ENCODE peak calls at places on chromosomes 1 and 21, in four cellular contexts. Q is Caco-2, S is GM12878, U is psoas muscle. N is an unnamed sample. For H3K4me1, the result is how much of the 10 kb centered on the place peaks cover.

GRCh38 chr1:9292361-9293240 is at the start of gene SPSB1:
- DNase-seq in U (peak), S (no peak), Q (peak), N (peak)

GRCh38 chr1:6275826-6276764 is 15.2 kb upstream of the GPR153 start:
- DNase-seq in Q (no peak), U (peak), S (no peak), N (no peak)

GRCh38 chr1:2933431-2934172 is 87.7 kb upstream of the ACTRT2 start:
- DNase-seq in S (no peak), U (peak), Q (no peak), N (no peak)

GRCh38 chr21:37574316-37574715 is 207.7 kb downstream of the DYRK1A start:
- DNase-seq in U (no peak), S (no peak), Q (no peak), N (no peak)

GRCh38 chr1:71809085-71809484 is 473.3 kb downstream of the NEGR1 start:
- DNase-seq in S (no peak), U (no peak), Q (no peak), N (no peak)

GRCh38 chr1:94658221-94658620 is 116.7 kb upstream of the F3 start:
- DNase-seq in U (no peak), S (no peak), Q (peak), N (no peak)

GRCh38 chr1:65309317-65310077 is at the start of gene DNAJC6:
- DNase-seq in U (peak), Q (peak), S (no peak), N (peak)

GRCh38 chr1:44390277-44390676 is 14.8 kb upstream of the RNF220 start:
- DNase-seq in S (no peak), Q (no peak), U (no peak), N (peak)

GRCh38 chr1:159493354-159493753 is 42.5 kb downstream of the OR10J5 start:
- DNase-seq in S (no peak), Q (no peak), U (no peak), N (no peak)

GRCh38 chr1:201506092-201506491 is 831 bp downstream of the CSRP1 start:
- DNase-seq in U (no peak), S (no peak), Q (no peak), N (no peak)

GRCh38 chr1:17239420-17239819 is 9.5 kb upstream of the PADI3 start:
- DNase-seq in S (peak), U (peak), Q (peak), N (no peak)

GRCh38 chr21:31479714-31480113 is 135.7 kb upstream of the TIAM1 start:
- DNase-seq in U (no peak), S (no peak), Q (no peak), N (no peak)

GRCh38 chr1:12636098-12636950 is 7.6 kb upstream of the AADACL4 start:
- DNase-seq in S (no peak), Q (peak), U (peak), N (no peak)

GRCh38 chr1:21324368-21325137 is 34.3 kb upstream of the ECE1 start:
- DNase-seq in S (peak), U (peak), Q (no peak), N (peak)

GRCh38 chr1:150362721-150363425 is 1.1 kb upstream of the RPRD2 start:
- DNase-seq in Q (no peak), U (no peak), S (no peak), N (no peak)

GRCh38 chr1:199273837-199274379 is 635.1 kb downstream of the PTPRC start:
- DNase-seq in Q (no peak), S (peak), U (no peak), N (peak)

GRCh38 chr1:3706651-3707297 is 45.5 kb upstream of the CCDC27 start:
- DNase-seq in S (no peak), Q (no peak), U (no peak), N (no peak)

GRCh38 chr1:163876546-163876945 is 554.8 kb downstream of the NUF2 start:
- DNase-seq in S (no peak), Q (no peak), U (no peak), N (no peak)

GRCh38 chr1:65674522-65674921 is 118.2 kb upstream of the PDE4B start:
- DNase-seq in Q (no peak), S (no peak), U (no peak), N (no peak)

GRCh38 chr1:26597629-26598039 is 68.1 kb downstream of the RPS6KA1 start:
- DNase-seq in Q (no peak), U (no peak), S (no peak), N (peak)

GRCh38 chr1:116393015-116393414 is 20.0 kb downstream of the ATP1A1 start:
- DNase-seq in Q (no peak), U (no peak), S (no peak), N (no peak)

GRCh38 chr1:81670286-81670685 is 130.4 kb upstream of the ADGRL2 start:
- DNase-seq in U (no peak), S (no peak), Q (no peak), N (peak)

GRCh38 chr1:51768971-51769601 is 109.4 kb downstream of the NRDC start:
- DNase-seq in S (no peak), U (no peak), Q (no peak), N (peak)

GRCh38 chr1:36115200-36115669 is 9.8 kb downstream of the COL8A2 start:
- DNase-seq in S (no peak), U (no peak), Q (no peak), N (peak)

GRCh38 chr1:242139437-242139836 is 140.5 kb upstream of the MAP1LC3C start:
- DNase-seq in S (peak), Q (no peak), U (no peak), N (no peak)

GRCh38 chr1:242140871-242141270 is 142.0 kb upstream of the MAP1LC3C start:
- DNase-seq in Q (no peak), U (no peak), S (no peak), N (no peak)

GRCh38 chr1:242139986-242140385 is 141.1 kb upstream of the MAP1LC3C start:
- DNase-seq in Q (no peak), U (no peak), S (no peak), N (no peak)
- TF ChIP-seq CTCF in Q (no peak), U (no peak), S (no peak), N (no peak)

GRCh38 chr21:38909109-38909508 is 103.4 kb downstream of the ETS2 start:
- DNase-seq in U (no peak), Q (no peak), S (no peak), N (no peak)
- H3K4me1 ChIP-seq in U (half or more), Q (under half), S (under half), N (under half)

GRCh38 chr1:236425031-236425663 is 31.1 kb downstream of the EDARADD start:
- DNase-seq in Q (peak), S (peak), U (no peak), N (no peak)
- TF ChIP-seq CTCF in Q (no peak), S (peak), U (no peak), N (no peak)

DNA sequence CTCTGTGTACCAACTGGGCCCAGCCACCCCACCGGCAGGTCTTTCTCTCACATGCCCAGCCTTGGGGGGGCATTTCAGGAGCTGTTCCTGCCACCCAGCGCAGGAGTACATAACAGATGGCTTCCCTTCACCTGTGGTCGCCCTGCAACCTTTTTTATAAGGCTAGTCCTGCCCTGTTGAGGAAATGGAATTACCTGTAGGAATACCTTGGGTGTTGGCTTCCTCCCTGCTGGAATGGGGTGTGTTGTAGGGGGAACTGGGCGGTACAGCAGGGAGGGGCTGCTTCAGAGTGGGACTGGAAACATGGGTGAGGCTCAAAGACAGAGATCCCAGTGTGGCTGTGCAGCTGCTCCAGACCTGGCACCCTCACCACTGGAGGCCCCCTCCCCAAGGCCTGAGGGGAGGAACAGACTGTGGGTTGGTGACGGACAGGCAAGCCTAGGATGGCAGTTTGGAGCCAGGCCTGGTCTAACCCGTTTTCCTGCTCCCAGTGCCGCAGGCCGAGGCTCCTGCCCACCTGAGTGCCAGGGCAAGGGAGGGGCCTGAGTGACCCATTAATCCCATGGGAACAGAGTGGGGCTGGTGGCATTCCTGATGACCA is 4.4 kb downstream of the EFNA3 start:
- DNase-seq in U (no peak), S (no peak), Q (no peak), N (peak)
- H3K4me1 ChIP-seq in U (under half), S (under half), Q (under half), N (half or more)